ENCODE peak calls at places on chromosomes 4 and X, in six cellular contexts. M is fibroblast of lung, F is fibroblast of mammary gland, T is omental fat pad, R is lower lobe of right lung, N is keratinocyte. L is an unnamed sample.

GRCh38 chrX:10617964-10618342 is 2.4 kb downstream of the MID1 start:
- DNase-seq in M (peak; percentile 66), F (peak; percentile 74), T (no peak), R (no peak), N (no peak), L (no peak)

GRCh38 chr4:5416637-5417036 is 291.7 kb downstream of the EVC2 start:
- DNase-seq in M (no peak), F (no peak), T (no peak), R (no peak), N (no peak), L (no peak)

GRCh38 chrX:49166914-49167739 is 4.6 kb downstream of the MAGIX start:
- DNase-seq in M (peak; percentile 85), F (peak; percentile 45), T (no peak), R (peak; percentile 78), N (peak; percentile 65), L (peak; percentile 96)

GRCh38 chrX:72023071-72023470 is 108.6 kb downstream of the RTL5 start:
- DNase-seq in M (no peak), F (no peak), T (no peak), R (no peak), N (no peak), L (no peak)

GRCh38 chr4:148405161-148405893 is 36.9 kb downstream of the NR3C2 start:
- DNase-seq in M (no peak), F (no peak), T (no peak), R (peak; percentile 48), N (no peak), L (no peak)

GRCh38 chr4:3346146-3346545 is 53.3 kb downstream of the RGS12 start:
- DNase-seq in M (peak; percentile 56), F (peak; percentile 85), T (no peak), R (no peak), N (peak; percentile 11), L (no peak)

GRCh38 chrX:9955506-9955905 is 11.7 kb upstream of the CLDN34 start:
- DNase-seq in M (peak; percentile 70), F (no peak), T (no peak), R (no peak), N (no peak), L (no peak)

GRCh38 chr4:56506110-56506705 is 617 bp downstream of the ARL9 start:
- DNase-seq in M (peak; percentile 21), F (peak; percentile 2), T (no peak), R (no peak), N (no peak), L (no peak)

GRCh38 chr4:148071009-148071408 is 339.1 kb downstream of the ARHGAP10 start:
- DNase-seq in M (no peak), F (no peak), T (no peak), R (no peak), N (no peak), L (no peak)

GRCh38 chr4:125736057-125736456 is 421.3 kb downstream of the FAT4 start:
- DNase-seq in M (peak; percentile 54), F (peak; percentile 59), T (no peak), R (no peak), N (no peak), L (no peak)

GRCh38 chr4:123398803-123399637 is 2.4 kb downstream of the SPRY1 start:
- DNase-seq in M (peak; percentile 73), F (peak; percentile 75), T (no peak), R (peak; percentile 83), N (no peak), L (peak; percentile 81)

GRCh38 chr4:76105652-76106051 is 31.1 kb downstream of the ART3 start:
- DNase-seq in M (no peak), F (no peak), T (no peak), R (no peak), N (no peak), L (no peak)

GRCh38 chr4:76106442-76106841 is 31.9 kb downstream of the ART3 start:
- DNase-seq in M (no peak), F (no peak), T (no peak), R (no peak), N (no peak), L (no peak)

DNA sequence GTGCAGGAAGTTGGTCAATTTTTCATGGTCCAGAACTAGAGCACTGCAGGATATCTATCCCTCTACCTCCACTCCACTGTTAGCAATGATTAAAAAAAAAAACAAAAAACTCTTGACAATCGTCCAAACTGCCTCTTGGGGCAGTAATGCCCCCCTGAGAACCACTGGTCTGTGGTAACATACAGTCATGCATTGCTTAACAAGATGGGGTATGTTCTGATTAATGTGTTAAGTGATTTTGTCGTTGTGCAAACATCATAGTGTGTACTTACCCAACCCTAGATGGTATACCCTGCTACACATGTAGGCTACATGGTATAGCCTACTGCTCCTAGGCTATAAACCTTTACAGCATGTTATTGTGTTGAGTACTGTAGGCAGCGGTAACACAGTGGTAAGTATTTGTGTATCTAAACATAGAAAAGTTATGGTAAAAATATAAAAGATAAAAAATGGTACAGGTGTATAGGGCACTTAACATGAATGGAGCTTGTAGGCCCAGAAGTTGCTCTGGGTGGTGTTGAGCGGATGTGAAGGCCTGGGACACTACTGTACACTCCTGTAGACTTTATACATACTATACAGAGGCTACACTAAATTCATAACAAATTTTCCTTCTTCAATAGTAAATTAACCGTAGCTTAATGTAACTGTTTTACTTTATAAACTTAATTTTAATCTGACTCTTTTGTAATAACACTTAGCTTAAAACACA is 34.1 kb downstream of the ART3 start:
- DNase-seq in M (peak; percentile 15), F (peak; percentile 58), T (no peak), R (no peak), N (no peak), L (no peak)
- TF ChIP-seq CTCF in M (no peak), F (no peak), T (no peak), R (no peak), N (no peak), L (no peak)

GRCh38 chr4:152836936-152837335 is 57.2 kb downstream of the ARFIP1 start:
- DNase-seq in M (no peak), F (no peak), T (no peak), R (no peak), N (no peak), L (no peak)
- TF ChIP-seq CTCF in M (no peak), F (no peak), T (no peak), R (no peak), N (no peak), L (no peak)

DNA sequence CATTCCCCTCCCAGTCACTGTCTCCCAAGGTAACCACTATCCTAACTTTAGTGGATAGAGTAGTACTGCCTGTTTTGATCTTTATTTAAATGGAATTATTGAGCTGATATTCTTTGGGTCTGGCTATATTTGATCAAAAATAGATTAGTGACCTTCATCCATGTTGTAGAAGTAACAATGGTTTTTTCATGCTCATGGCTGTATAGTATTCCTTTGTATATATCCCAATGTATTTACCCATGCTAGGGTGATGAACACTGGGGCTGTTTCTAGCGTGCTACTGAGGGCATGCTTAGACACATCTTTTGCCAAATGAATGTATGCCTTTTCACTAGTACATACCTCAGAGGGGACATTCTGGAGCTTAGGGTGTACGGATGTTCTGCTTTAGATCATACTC is 10.1 kb upstream of the MAGEA8 start:
- DNase-seq in M (no peak), F (no peak), T (no peak), R (no peak), N (no peak), L (no peak)
- TF ChIP-seq CTCF in M (no peak), F (no peak), T (no peak), R (no peak), N (no peak), L (no peak)

GRCh38 chr4:65028592-65028991 is 619.3 kb upstream of the TECRL start:
- DNase-seq in M (no peak), F (no peak), T (no peak), R (no peak), N (no peak), L (no peak)

GRCh38 chr4:65033899-65034298 is 624.6 kb upstream of the TECRL start:
- DNase-seq in M (peak; percentile 14), F (peak; percentile 0), T (no peak), R (no peak), N (no peak), L (no peak)
- TF ChIP-seq CTCF in M (no peak), F (no peak), T (no peak), R (no peak), N (no peak), L (no peak)

DNA sequence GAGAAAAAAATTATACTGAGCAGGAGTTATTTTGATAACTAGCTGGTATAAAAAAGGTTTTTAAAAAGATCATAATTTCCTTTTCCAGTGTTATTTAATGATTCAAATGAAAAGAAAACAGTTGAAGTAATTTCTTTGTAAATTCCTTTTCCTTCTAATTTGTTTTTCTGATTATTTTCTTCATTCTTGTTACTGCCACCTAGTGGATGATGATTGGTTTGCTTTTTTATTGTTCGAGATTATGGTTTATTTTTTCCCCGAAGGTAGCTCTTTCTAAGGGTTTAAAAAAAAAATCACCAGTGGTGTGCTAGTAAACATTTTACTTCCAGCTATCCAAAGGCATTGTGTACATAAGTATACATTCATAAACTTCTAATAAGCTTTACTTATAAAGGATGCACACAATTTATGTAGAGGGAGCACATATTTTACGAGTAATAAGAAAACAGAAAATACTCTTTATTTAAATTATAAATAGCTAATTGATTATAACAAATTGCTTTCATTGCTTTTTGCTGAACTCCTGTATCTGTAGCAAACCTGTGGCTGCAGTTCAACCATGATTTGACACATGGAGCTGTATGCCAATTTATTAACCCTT is 98.0 kb upstream of the ANK2 start:
- DNase-seq in M (peak; percentile 3), F (peak; percentile 34), T (no peak), R (no peak), N (no peak), L (no peak)
- TF ChIP-seq CTCF in M (no peak), F (peak; percentile 58), T (no peak), R (peak; percentile 55), N (peak; percentile 32), L (peak; percentile 57)

GRCh38 chr4:85825937-85826678 is 351.2 kb downstream of the ARHGAP24 start:
- DNase-seq in M (peak; percentile 80), F (peak; percentile 45), T (no peak), R (no peak), N (no peak), L (peak; percentile 25)
- TF ChIP-seq CTCF in M (peak; percentile 23), F (no peak), T (no peak), R (peak; percentile 19), N (no peak), L (no peak)

GRCh38 chr4:184988611-184989010 is 29.7 kb upstream of the HELT start:
- DNase-seq in M (no peak), F (no peak), T (no peak), R (no peak), N (no peak), L (no peak)

GRCh38 chr4:184979461-184980124 is 38.7 kb upstream of the HELT start:
- DNase-seq in M (no peak), F (no peak), T (no peak), R (no peak), N (no peak), L (no peak)

GRCh38 chr4:184987493-184988031 is 30.7 kb upstream of the HELT start:
- DNase-seq in M (no peak), F (no peak), T (no peak), R (no peak), N (no peak), L (no peak)

GRCh38 chr4:184980261-184980660 is 38.0 kb upstream of the HELT start:
- DNase-seq in M (no peak), F (no peak), T (no peak), R (no peak), N (no peak), L (no peak)

GRCh38 chr4:184983660-184984356 is 34.5 kb upstream of the HELT start:
- DNase-seq in M (peak; percentile 34), F (peak; percentile 63), T (no peak), R (peak; percentile 70), N (no peak), L (peak; percentile 38)
- TF ChIP-seq CTCF in M (peak; percentile 16), F (peak; percentile 55), T (no peak), R (peak; percentile 34), N (peak; percentile 22), L (peak; percentile 42)

GRCh38 chr4:160523236-160523635 is 1420.4 kb downstream of the RAPGEF2 start:
- DNase-seq in M (peak; percentile 5), F (no peak), T (no peak), R (no peak), N (no peak), L (no peak)
- TF ChIP-seq CTCF in M (no peak), F (no peak), T (no peak), R (no peak), N (no peak), L (no peak)

L was measured in tibial artery.